ENCODE peak calls at places on chromosomes 16 and 17, in five cellular contexts. One of them, this sample, is unnamed.

GRCh38 chr16:27679899-27680298 is 130.0 kb downstream of the KATNIP start:
- DNase-seq in heart right ventricle: no peak
- DNase-seq in pancreas: no peak
- DNase-seq in fibroblast of pulmonary artery: no peak
- DNase-seq in fibroblast of lung: no peak
- DNase-seq in this sample: no peak

GRCh38 chr16:9778879-9779278 is 403.3 kb downstream of the GRIN2A start:
- DNase-seq in heart right ventricle: no peak
- DNase-seq in pancreas: no peak
- DNase-seq in fibroblast of pulmonary artery: no peak
- DNase-seq in fibroblast of lung: no peak
- DNase-seq in this sample: no peak

GRCh38 chr17:82933911-82934310 is 94.1 kb upstream of the ZNF750 start:
- DNase-seq in heart right ventricle: no peak
- DNase-seq in pancreas: peak; percentile 42
- DNase-seq in fibroblast of pulmonary artery: no peak
- DNase-seq in fibroblast of lung: no peak
- DNase-seq in this sample: no peak

GRCh38 chr17:74760404-74761105 is 12.1 kb downstream of the NHERF1 start:
- DNase-seq in heart right ventricle: no peak
- DNase-seq in pancreas: peak; percentile 64
- DNase-seq in fibroblast of pulmonary artery: no peak
- DNase-seq in fibroblast of lung: no peak
- DNase-seq in this sample: no peak

GRCh38 chr16:84144301-84144858 is 597 bp downstream of the HSDL1 start:
- DNase-seq in heart right ventricle: peak; percentile 40
- DNase-seq in pancreas: peak; percentile 78
- DNase-seq in fibroblast of pulmonary artery: peak; percentile 13
- DNase-seq in fibroblast of lung: no peak
- DNase-seq in this sample: no peak

GRCh38 chr16:1983544-1984346 is at the start of gene GFER:
- DNase-seq in heart right ventricle: peak; percentile 92
- DNase-seq in pancreas: peak; percentile 96
- DNase-seq in fibroblast of pulmonary artery: peak; percentile 96
- DNase-seq in fibroblast of lung: peak; percentile 89
- DNase-seq in this sample: peak; percentile 70

GRCh38 chr17:42002792-42003301 is 14.4 kb downstream of the DNAJC7 start:
- DNase-seq in heart right ventricle: no peak
- DNase-seq in pancreas: no peak
- DNase-seq in fibroblast of pulmonary artery: no peak
- DNase-seq in fibroblast of lung: peak; percentile 78
- DNase-seq in this sample: no peak

GRCh38 chr16:20023190-20023589 is 50.5 kb downstream of the GPR139 start:
- DNase-seq in heart right ventricle: no peak
- DNase-seq in pancreas: no peak
- DNase-seq in fibroblast of pulmonary artery: peak; percentile 30
- DNase-seq in fibroblast of lung: peak; percentile 10
- DNase-seq in this sample: no peak

GRCh38 chr17:880074-880870 is 98.1 kb downstream of the MRM3 start:
- DNase-seq in heart right ventricle: no peak
- DNase-seq in pancreas: no peak
- DNase-seq in fibroblast of pulmonary artery: peak; percentile 20
- DNase-seq in fibroblast of lung: peak; percentile 54
- DNase-seq in this sample: no peak

GRCh38 chr17:63274156-63274555 is 171.9 kb downstream of the CYB561 start:
- DNase-seq in heart right ventricle: peak; percentile 10
- DNase-seq in pancreas: no peak
- DNase-seq in fibroblast of pulmonary artery: peak; percentile 63
- DNase-seq in fibroblast of lung: peak; percentile 87
- DNase-seq in this sample: peak; percentile 90

GRCh38 chr17:4161179-4161559 is 18.2 kb downstream of the CYB5D2 start:
- DNase-seq in heart right ventricle: no peak
- DNase-seq in pancreas: no peak
- DNase-seq in fibroblast of pulmonary artery: peak; percentile 88
- DNase-seq in fibroblast of lung: peak; percentile 78
- DNase-seq in this sample: peak; percentile 70

GRCh38 chr17:75881678-75882454 is 3.5 kb upstream of the TRIM47 start:
- DNase-seq in heart right ventricle: no peak
- DNase-seq in pancreas: no peak
- DNase-seq in fibroblast of pulmonary artery: no peak
- DNase-seq in fibroblast of lung: no peak
- DNase-seq in this sample: no peak

GRCh38 chr17:65987988-65988387 is 203.9 kb downstream of the CEP112 start:
- DNase-seq in heart right ventricle: no peak
- DNase-seq in pancreas: no peak
- DNase-seq in fibroblast of pulmonary artery: peak; percentile 64
- DNase-seq in fibroblast of lung: peak; percentile 19
- DNase-seq in this sample: no peak

GRCh38 chr16:86221085-86221484 is 289.2 kb upstream of the FOXF1 start:
- DNase-seq in heart right ventricle: no peak
- DNase-seq in pancreas: peak; percentile 27
- DNase-seq in fibroblast of pulmonary artery: no peak
- DNase-seq in fibroblast of lung: peak; percentile 86
- DNase-seq in this sample: peak; percentile 52

GRCh38 chr17:1554751-1555617 is 7.6 kb downstream of the PITPNA start:
- DNase-seq in heart right ventricle: no peak
- DNase-seq in pancreas: no peak
- DNase-seq in fibroblast of pulmonary artery: no peak
- DNase-seq in fibroblast of lung: no peak
- DNase-seq in this sample: no peak

GRCh38 chr16:68267612-68268405 is 3.5 kb downstream of the SLC7A6 start:
- DNase-seq in heart right ventricle: no peak
- DNase-seq in pancreas: no peak
- DNase-seq in fibroblast of pulmonary artery: no peak
- DNase-seq in fibroblast of lung: no peak
- DNase-seq in this sample: no peak

GRCh38 chr17:80428363-80428762 is 13.4 kb downstream of the ENDOV start:
- DNase-seq in heart right ventricle: no peak
- DNase-seq in pancreas: peak; percentile 42
- DNase-seq in fibroblast of pulmonary artery: no peak
- DNase-seq in fibroblast of lung: no peak
- DNase-seq in this sample: no peak

GRCh38 chr16:80250376-80250775 is 290.4 kb upstream of the DYNLRB2 start:
- DNase-seq in heart right ventricle: no peak
- DNase-seq in pancreas: no peak
- DNase-seq in fibroblast of pulmonary artery: no peak
- DNase-seq in fibroblast of lung: no peak
- DNase-seq in this sample: no peak

GRCh38 chr17:43309505-43310329 is 75.9 kb upstream of the RNU2-1 start:
- DNase-seq in heart right ventricle: no peak
- DNase-seq in pancreas: no peak
- DNase-seq in fibroblast of pulmonary artery: no peak
- DNase-seq in fibroblast of lung: no peak
- DNase-seq in this sample: no peak

GRCh38 chr16:6297666-6298435 is 1034.8 kb upstream of the RBFOX1 start:
- DNase-seq in heart right ventricle: no peak
- DNase-seq in pancreas: no peak
- DNase-seq in fibroblast of pulmonary artery: no peak
- DNase-seq in fibroblast of lung: no peak
- DNase-seq in this sample: no peak

GRCh38 chr17:7493941-7494340 is 9.8 kb downstream of the POLR2A start:
- DNase-seq in heart right ventricle: no peak
- DNase-seq in pancreas: no peak
- DNase-seq in fibroblast of pulmonary artery: no peak
- DNase-seq in fibroblast of lung: no peak
- DNase-seq in this sample: no peak

GRCh38 chr16:48546774-48547173 is 63.2 kb downstream of the N4BP1 start:
- DNase-seq in heart right ventricle: no peak
- DNase-seq in pancreas: no peak
- DNase-seq in fibroblast of pulmonary artery: no peak
- DNase-seq in fibroblast of lung: no peak
- DNase-seq in this sample: no peak

GRCh38 chr16:85461814-85462404 is 151.2 kb upstream of the GSE1 start:
- DNase-seq in heart right ventricle: peak; percentile 33
- DNase-seq in pancreas: no peak
- DNase-seq in fibroblast of pulmonary artery: peak; percentile 44
- DNase-seq in fibroblast of lung: peak; percentile 62
- DNase-seq in this sample: no peak

GRCh38 chr16:28189237-28189636 is 22.5 kb downstream of the XPO6 start:
- DNase-seq in heart right ventricle: no peak
- DNase-seq in pancreas: no peak
- DNase-seq in fibroblast of pulmonary artery: no peak
- DNase-seq in fibroblast of lung: no peak
- DNase-seq in this sample: no peak

GRCh38 chr17:40541873-40542561 is 23.3 kb downstream of the CCR7 start:
- DNase-seq in heart right ventricle: peak; percentile 74
- DNase-seq in pancreas: peak; percentile 36
- DNase-seq in fibroblast of pulmonary artery: no peak
- DNase-seq in fibroblast of lung: peak; percentile 34
- DNase-seq in this sample: no peak

GRCh38 chr16:64092284-64092683 is 1029.6 kb downstream of the CDH11 start:
- DNase-seq in heart right ventricle: no peak
- DNase-seq in pancreas: no peak
- DNase-seq in fibroblast of pulmonary artery: peak; percentile 77
- DNase-seq in fibroblast of lung: peak; percentile 90
- DNase-seq in this sample: peak; percentile 53

GRCh38 chr16:31214705-31215286 is 877 bp downstream of the TRIM72 start:
- DNase-seq in heart right ventricle: no peak
- DNase-seq in pancreas: peak; percentile 66
- DNase-seq in fibroblast of pulmonary artery: no peak
- DNase-seq in fibroblast of lung: no peak
- DNase-seq in this sample: no peak
- H3K4me3 ChIP-seq in heart right ventricle: peak overlapping the region; percentile 32
- H3K4me3 ChIP-seq in pancreas: peak overlapping the region; percentile 44
- H3K4me3 ChIP-seq in fibroblast of pulmonary artery: peak overlapping the region; percentile 40
- H3K4me3 ChIP-seq in fibroblast of lung: peak overlapping the region; percentile 14
- H3K4me3 ChIP-seq in this sample: peak overlapping the region; percentile 51

GRCh38 chr17:69608808-69609494 is 194.5 kb downstream of the MAP2K6 start:
- DNase-seq in heart right ventricle: no peak
- DNase-seq in pancreas: no peak
- DNase-seq in fibroblast of pulmonary artery: peak; percentile 82
- DNase-seq in fibroblast of lung: peak; percentile 98
- DNase-seq in this sample: peak; percentile 82
- H3K4me3 ChIP-seq in heart right ventricle: no peak overlapping the region
- H3K4me3 ChIP-seq in pancreas: no peak overlapping the region
- H3K4me3 ChIP-seq in fibroblast of pulmonary artery: no peak overlapping the region
- H3K4me3 ChIP-seq in fibroblast of lung: no peak overlapping the region
- H3K4me3 ChIP-seq in this sample: no peak overlapping the region

DNA sequence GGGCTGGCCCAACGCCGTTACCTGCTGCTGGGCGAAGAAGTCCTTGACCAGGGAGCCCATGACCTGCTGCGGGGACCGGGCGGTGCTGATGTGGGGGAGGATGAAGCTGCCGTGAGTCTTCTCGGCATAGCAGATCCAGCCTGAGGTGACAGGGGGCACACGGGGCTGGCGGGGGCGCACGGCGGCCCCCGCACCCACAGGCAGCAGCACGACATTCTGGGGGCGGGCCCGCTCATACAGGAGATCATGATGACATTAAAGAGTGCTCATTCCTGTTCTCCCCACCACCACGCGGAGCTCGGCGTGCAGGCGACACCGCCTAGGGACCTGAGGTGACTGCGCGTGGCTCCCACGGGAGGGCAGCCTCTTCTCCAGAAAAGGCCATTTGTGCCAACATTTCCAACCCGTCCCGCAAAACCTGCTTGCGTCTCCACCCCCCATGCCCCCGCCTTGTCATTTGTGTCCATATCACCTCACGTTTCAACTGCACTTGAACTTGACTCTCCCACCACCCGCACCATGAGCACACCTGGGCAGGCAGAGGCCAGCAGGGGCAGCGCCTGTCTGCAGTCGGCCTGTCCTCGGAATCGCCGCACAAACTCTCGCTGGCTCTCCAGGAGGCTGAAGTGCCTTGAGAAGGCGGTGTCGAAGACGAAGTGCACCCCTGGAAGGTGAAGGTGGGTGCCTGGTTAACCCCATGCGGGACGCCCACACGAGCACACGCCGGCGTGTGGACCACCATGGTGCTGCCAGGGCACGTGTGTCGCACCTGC is 6.4 kb downstream of the CIAO3 start:
- DNase-seq in heart right ventricle: peak; percentile 19
- DNase-seq in pancreas: peak; percentile 67
- DNase-seq in fibroblast of pulmonary artery: no peak
- DNase-seq in fibroblast of lung: no peak
- DNase-seq in this sample: no peak
- H3K4me3 ChIP-seq in heart right ventricle: no peak overlapping the region
- H3K4me3 ChIP-seq in pancreas: no peak overlapping the region
- H3K4me3 ChIP-seq in fibroblast of pulmonary artery: no peak overlapping the region
- H3K4me3 ChIP-seq in fibroblast of lung: no peak overlapping the region
- H3K4me3 ChIP-seq in this sample: no peak overlapping the region

DNA sequence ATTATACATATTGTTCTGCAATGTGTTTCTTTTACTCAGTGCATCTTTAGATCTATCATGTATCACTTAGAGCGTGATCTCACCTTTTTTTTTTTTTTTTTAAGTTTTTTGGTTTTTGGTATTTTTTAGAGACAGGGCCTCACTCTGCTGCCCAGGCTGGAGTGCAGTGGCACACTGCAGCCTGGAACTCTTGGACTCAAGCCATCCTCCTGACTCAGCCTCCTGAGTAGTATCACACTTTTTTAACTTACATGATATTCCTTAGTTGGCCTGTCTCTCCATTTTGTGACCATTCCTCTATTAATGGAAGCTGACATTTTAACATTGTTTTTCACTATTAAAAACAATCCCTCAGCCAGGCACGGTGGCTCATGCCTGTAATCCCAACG is 4.7 kb upstream of the MPO start:
- DNase-seq in heart right ventricle: no peak
- DNase-seq in pancreas: no peak
- DNase-seq in fibroblast of pulmonary artery: peak; percentile 11
- DNase-seq in fibroblast of lung: no peak
- DNase-seq in this sample: no peak
- H3K4me3 ChIP-seq in heart right ventricle: no peak overlapping the region
- H3K4me3 ChIP-seq in pancreas: no peak overlapping the region
- H3K4me3 ChIP-seq in fibroblast of pulmonary artery: no peak overlapping the region
- H3K4me3 ChIP-seq in fibroblast of lung: no peak overlapping the region
- H3K4me3 ChIP-seq in this sample: no peak overlapping the region

DNA sequence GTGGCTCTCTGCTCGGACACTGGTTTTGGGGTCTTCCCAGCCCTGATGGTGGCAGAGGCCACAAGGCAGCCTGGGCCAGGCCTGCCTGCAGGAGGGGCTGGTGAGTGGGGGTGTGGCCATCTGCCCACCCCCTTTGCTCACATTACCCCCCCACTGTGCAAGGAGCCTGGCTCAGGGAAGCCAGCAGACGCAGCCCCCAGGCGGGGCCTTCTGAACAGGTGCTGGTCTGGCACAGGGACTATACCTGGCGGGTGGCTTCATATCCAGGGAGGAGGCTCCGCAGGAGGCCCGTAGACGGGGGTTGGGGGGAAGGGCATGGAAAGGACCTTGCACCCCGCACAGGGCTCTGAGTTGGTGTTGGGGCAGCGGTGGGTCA is 10.7 kb upstream of the ZFPM1 start:
- DNase-seq in heart right ventricle: no peak
- DNase-seq in pancreas: no peak
- DNase-seq in fibroblast of pulmonary artery: no peak
- DNase-seq in fibroblast of lung: no peak
- DNase-seq in this sample: no peak
- H3K4me3 ChIP-seq in heart right ventricle: no peak overlapping the region
- H3K4me3 ChIP-seq in pancreas: no peak overlapping the region
- H3K4me3 ChIP-seq in fibroblast of pulmonary artery: no peak overlapping the region
- H3K4me3 ChIP-seq in fibroblast of lung: no peak overlapping the region
- H3K4me3 ChIP-seq in this sample: no peak overlapping the region

GRCh38 chr17:20280051-20280450 is 187.3 kb downstream of the LGALS9B start:
- DNase-seq in heart right ventricle: no peak
- DNase-seq in pancreas: no peak
- DNase-seq in fibroblast of pulmonary artery: no peak
- DNase-seq in fibroblast of lung: no peak
- DNase-seq in this sample: no peak
- H3K4me3 ChIP-seq in heart right ventricle: no peak overlapping the region
- H3K4me3 ChIP-seq in pancreas: no peak overlapping the region
- H3K4me3 ChIP-seq in fibroblast of pulmonary artery: no peak overlapping the region
- H3K4me3 ChIP-seq in fibroblast of lung: no peak overlapping the region
- H3K4me3 ChIP-seq in this sample: no peak overlapping the region

This sample was measured in skeletal muscle cell.